ENCODE peak calls at places on chromosomes 13 and 19, in ten cellular contexts. Y is central memory CD4-positive, alpha-beta T cell; D is Peyer's patch; F is SK-N-MC; G is MM.1S; I is activated T-helper 1 cell treated with anti-CD3 and anti-CD28 coated beads, Interleukin-12 subunit alpha, Interleukin-12 subunit beta, Interleukin-2, Interleukin-4 antibody, amounts not matched to agents 30 ng/mL and 10 ng/mL and 1 ng/mL, durations not matched to agents 14 hours and 24 hours and 36 hours; E is AG09319; A is fibroblast of the aortic adventitia; M is stimulated activated CD8-positive, alpha-beta memory T cell treated with anti-CD3 and anti-CD28 coated beads, Interleukin-2, amount 100 ng/mL, for 48 hours; L is NCI-H1092. B is an unnamed sample.

GRCh38 chr19:2823646-2824045 is 4.0 kb downstream of the ZNF554 start:
- DNase-seq in Y (no peak), D (no peak), F (no peak), G (no peak), I (no peak), E (no peak), A (no peak), M (no peak), L (no peak), B (no peak)

GRCh38 chr13:36259361-36260137 is 38.1 kb downstream of the CCDC169 start:
- DNase-seq in Y (no peak), D (no peak), F (no peak), G (no peak), I (no peak), E (no peak), A (no peak), M (no peak), L (no peak), B (no peak)

GRCh38 chr19:902093-902370 is 8.7 kb downstream of the RNU6-9 start:
- DNase-seq in Y (no peak), D (no peak), F (no peak), G (no peak), I (no peak), E (no peak), A (no peak), M (no peak), L (no peak), B (no peak)

GRCh38 chr13:100675660-100676129 is 1.1 kb upstream of the TMTC4 start:
- DNase-seq in Y (no peak), D (no peak), F (no peak), G (no peak), I (no peak), E (no peak), A (peak; percentile 16), M (no peak), L (no peak), B (no peak)

GRCh38 chr19:19113040-19113541 is 25.2 kb downstream of the TMEM161A start:
- DNase-seq in Y (no peak), D (no peak), F (no peak), G (no peak), I (no peak), E (no peak), A (peak; percentile 30), M (no peak), L (no peak), B (peak; percentile 55)

GRCh38 chr19:17468302-17469091 is 1.8 kb upstream of the SLC27A1 start:
- DNase-seq in Y (no peak), D (no peak), F (no peak), G (no peak), I (no peak), E (no peak), A (peak; percentile 47), M (no peak), L (no peak), B (no peak)

GRCh38 chr13:68304287-68304893 is 1074.3 kb upstream of the PCDH9 start:
- DNase-seq in Y (no peak), D (no peak), F (peak; percentile 37), G (peak; percentile 8), I (no peak), E (no peak), A (no peak), M (no peak), L (peak; percentile 29), B (peak; percentile 16)

GRCh38 chr13:62629618-62630017 is 1214.0 kb upstream of the PCDH20 start:
- DNase-seq in Y (no peak), D (no peak), F (no peak), G (no peak), I (no peak), E (no peak), A (no peak), M (no peak), L (no peak), B (no peak)

GRCh38 chr19:46049597-46049996 is 8.8 kb upstream of the IGFL4 start:
- DNase-seq in Y (no peak), D (no peak), F (no peak), G (no peak), I (no peak), E (no peak), A (no peak), M (no peak), L (no peak), B (no peak)

GRCh38 chr13:34522818-34523217 is 419.3 kb upstream of the NBEA start:
- DNase-seq in Y (no peak), D (no peak), F (no peak), G (no peak), I (no peak), E (no peak), A (no peak), M (no peak), L (no peak), B (peak; percentile 34)

GRCh38 chr13:41827507-41828213 is 133.2 kb downstream of the VWA8 start:
- DNase-seq in Y (no peak), D (no peak), F (no peak), G (no peak), I (no peak), E (peak; percentile 50), A (peak; percentile 93), M (no peak), L (no peak), B (peak; percentile 96)

GRCh38 chr13:42633495-42633894 is 59.5 kb downstream of the TNFSF11 start:
- DNase-seq in Y (no peak), D (no peak), F (no peak), G (no peak), I (no peak), E (no peak), A (no peak), M (no peak), L (no peak), B (no peak)

GRCh38 chr19:33722456-33723239 is 74.0 kb upstream of the KCTD15 start:
- DNase-seq in Y (no peak), D (no peak), F (no peak), G (no peak), I (no peak), E (no peak), A (no peak), M (no peak), L (no peak), B (no peak)

GRCh38 chr13:52169839-52170238 is 10.4 kb upstream of the NEK3 start:
- DNase-seq in Y (no peak), D (no peak), F (no peak), G (no peak), I (no peak), E (no peak), A (no peak), M (no peak), L (no peak), B (no peak)

GRCh38 chr19:747432-748273 is 3.3 kb upstream of the MISP start:
- DNase-seq in Y (no peak), D (no peak), F (no peak), G (peak; percentile 4), I (no peak), E (no peak), A (no peak), M (no peak), L (no peak), B (no peak)

GRCh38 chr13:111482126-111482525 is 161.7 kb downstream of the TEX29 start:
- DNase-seq in Y (no peak), D (no peak), F (no peak), G (no peak), I (no peak), E (no peak), A (no peak), M (no peak), L (no peak), B (no peak)

GRCh38 chr13:74132152-74132767 is 1.9 kb downstream of the KLF12 start:
- DNase-seq in Y (peak; percentile 73), D (no peak), F (no peak), G (no peak), I (no peak), E (no peak), A (peak; percentile 67), M (no peak), L (no peak), B (peak; percentile 40)

GRCh38 chr13:79782541-79783216 is 301.7 kb downstream of the NDFIP2 start:
- DNase-seq in Y (no peak), D (peak; percentile 50), F (no peak), G (no peak), I (no peak), E (no peak), A (peak; percentile 11), M (no peak), L (peak; percentile 68), B (peak; percentile 99)

GRCh38 chr13:114043421-114044053 is 69.7 kb upstream of the C13orf46 start:
- DNase-seq in Y (no peak), D (no peak), F (no peak), G (no peak), I (no peak), E (peak; percentile 75), A (peak; percentile 96), M (no peak), L (peak; percentile 42), B (peak; percentile 32)

GRCh38 chr19:33472696-33473624 is 48.6 kb downstream of the PEPD start:
- DNase-seq in Y (no peak), D (no peak), F (no peak), G (no peak), I (no peak), E (peak; percentile 63), A (peak; percentile 81), M (no peak), L (no peak), B (peak; percentile 83)

GRCh38 chr19:52369463-52370340 is at the start of gene ZNF880:
- DNase-seq in Y (peak; percentile 85), D (peak; percentile 92), F (peak; percentile 16), G (no peak), I (peak; percentile 80), E (peak; percentile 80), A (peak; percentile 90), M (peak; percentile 87), L (peak; percentile 51), B (peak; percentile 86)

GRCh38 chr13:107534548-107534947 is 680.8 kb downstream of the LIG4 start:
- DNase-seq in Y (no peak), D (no peak), F (no peak), G (no peak), I (no peak), E (no peak), A (no peak), M (no peak), L (no peak), B (no peak)

GRCh38 chr19:37218592-37218935 is 550 bp downstream of the ZNF383 start:
- DNase-seq in Y (no peak), D (no peak), F (no peak), G (no peak), I (no peak), E (no peak), A (peak; percentile 19), M (no peak), L (no peak), B (peak; percentile 24)

GRCh38 chr13:29193083-29193482 is 372.9 kb downstream of the MTUS2 start:
- DNase-seq in Y (no peak), D (no peak), F (no peak), G (no peak), I (no peak), E (no peak), A (no peak), M (no peak), L (no peak), B (no peak)

GRCh38 chr19:33426621-33427475 is 53.3 kb downstream of the CEBPG start:
- DNase-seq in Y (no peak), D (no peak), F (no peak), G (no peak), I (no peak), E (no peak), A (no peak), M (no peak), L (no peak), B (no peak)

GRCh38 chr19:13033244-13033643 is 38.0 kb downstream of the NFIX start:
- DNase-seq in Y (no peak), D (no peak), F (no peak), G (no peak), I (no peak), E (no peak), A (no peak), M (no peak), L (no peak), B (no peak)

GRCh38 chr13:100269837-100270236 is 180.9 kb downstream of the PCCA start:
- DNase-seq in Y (no peak), D (no peak), F (no peak), G (no peak), I (no peak), E (peak; percentile 37), A (peak; percentile 89), M (no peak), L (no peak), B (peak; percentile 57)

GRCh38 chr13:40398060-40398459 is 268.4 kb downstream of the FOXO1 start:
- DNase-seq in Y (no peak), D (no peak), F (no peak), G (no peak), I (no peak), E (no peak), A (no peak), M (no peak), L (no peak), B (no peak)